ENCODE peak calls at places on chromosomes 3 and 15, in nine cellular contexts. One of them, this sample, is unnamed.

GRCh38 chr3:30632521-30632920 is 26.1 kb downstream of the TGFBR2 start:
- DNase-seq in choroid plexus epithelial cell: no peak
- DNase-seq in AG04449: no peak
- DNase-seq in fibroblast of lung: no peak
- DNase-seq in lower lobe of right lung: no peak
- DNase-seq in HFF-Myc: no peak
- DNase-seq in brain microvascular endothelial cell: no peak
- DNase-seq in MM.1S: no peak
- DNase-seq in cardiac muscle cell: no peak
- DNase-seq in this sample: no peak

GRCh38 chr15:77554306-77555080 is 78.2 kb downstream of the LINGO1 start:
- DNase-seq in choroid plexus epithelial cell: no peak
- DNase-seq in AG04449: no peak
- DNase-seq in fibroblast of lung: no peak
- DNase-seq in lower lobe of right lung: no peak
- DNase-seq in HFF-Myc: no peak
- DNase-seq in brain microvascular endothelial cell: no peak
- DNase-seq in MM.1S: no peak
- DNase-seq in cardiac muscle cell: no peak
- DNase-seq in this sample: no peak

GRCh38 chr3:146189519-146190173 is 28.7 kb upstream of the PLOD2 start:
- DNase-seq in choroid plexus epithelial cell: peak; percentile 79
- DNase-seq in AG04449: no peak
- DNase-seq in fibroblast of lung: peak; percentile 47
- DNase-seq in lower lobe of right lung: no peak
- DNase-seq in HFF-Myc: no peak
- DNase-seq in brain microvascular endothelial cell: peak; percentile 38
- DNase-seq in MM.1S: peak; percentile 64
- DNase-seq in cardiac muscle cell: peak; percentile 72
- DNase-seq in this sample: no peak

GRCh38 chr3:96083610-96084009 is 730.8 kb upstream of the EPHA6 start:
- DNase-seq in choroid plexus epithelial cell: no peak
- DNase-seq in AG04449: no peak
- DNase-seq in fibroblast of lung: no peak
- DNase-seq in lower lobe of right lung: no peak
- DNase-seq in HFF-Myc: no peak
- DNase-seq in brain microvascular endothelial cell: no peak
- DNase-seq in MM.1S: no peak
- DNase-seq in cardiac muscle cell: no peak
- DNase-seq in this sample: no peak

GRCh38 chr15:29935296-29936020 is 113.2 kb upstream of the TJP1 start:
- DNase-seq in choroid plexus epithelial cell: no peak
- DNase-seq in AG04449: no peak
- DNase-seq in fibroblast of lung: no peak
- DNase-seq in lower lobe of right lung: no peak
- DNase-seq in HFF-Myc: no peak
- DNase-seq in brain microvascular endothelial cell: no peak
- DNase-seq in MM.1S: no peak
- DNase-seq in cardiac muscle cell: no peak
- DNase-seq in this sample: no peak

GRCh38 chr3:183502782-183503181 is 52.7 kb downstream of the KLHL6 start:
- DNase-seq in choroid plexus epithelial cell: peak; percentile 17
- DNase-seq in AG04449: no peak
- DNase-seq in fibroblast of lung: peak; percentile 10
- DNase-seq in lower lobe of right lung: no peak
- DNase-seq in HFF-Myc: no peak
- DNase-seq in brain microvascular endothelial cell: no peak
- DNase-seq in MM.1S: peak; percentile 84
- DNase-seq in cardiac muscle cell: peak; percentile 38
- DNase-seq in this sample: no peak

GRCh38 chr15:42276762-42277161 is 3.5 kb upstream of the TMEM87A start:
- DNase-seq in choroid plexus epithelial cell: no peak
- DNase-seq in AG04449: no peak
- DNase-seq in fibroblast of lung: no peak
- DNase-seq in lower lobe of right lung: no peak
- DNase-seq in HFF-Myc: no peak
- DNase-seq in brain microvascular endothelial cell: no peak
- DNase-seq in MM.1S: no peak
- DNase-seq in cardiac muscle cell: no peak
- DNase-seq in this sample: no peak

GRCh38 chr15:34271493-34271892 is 46.7 kb downstream of the EMC4 start:
- DNase-seq in choroid plexus epithelial cell: peak; percentile 84
- DNase-seq in AG04449: peak; percentile 41
- DNase-seq in fibroblast of lung: peak; percentile 77
- DNase-seq in lower lobe of right lung: no peak
- DNase-seq in HFF-Myc: peak; percentile 1
- DNase-seq in brain microvascular endothelial cell: peak; percentile 63
- DNase-seq in MM.1S: no peak
- DNase-seq in cardiac muscle cell: peak; percentile 56
- DNase-seq in this sample: peak; percentile 52

GRCh38 chr3:58858126-58858525 is 191.6 kb upstream of the FAM3D start:
- DNase-seq in choroid plexus epithelial cell: no peak
- DNase-seq in AG04449: no peak
- DNase-seq in fibroblast of lung: no peak
- DNase-seq in lower lobe of right lung: no peak
- DNase-seq in HFF-Myc: no peak
- DNase-seq in brain microvascular endothelial cell: no peak
- DNase-seq in MM.1S: no peak
- DNase-seq in cardiac muscle cell: no peak
- DNase-seq in this sample: no peak

GRCh38 chr3:106827515-106828213 is 549.6 kb upstream of the CCDC54 start:
- DNase-seq in choroid plexus epithelial cell: peak; percentile 57
- DNase-seq in AG04449: no peak
- DNase-seq in fibroblast of lung: peak; percentile 70
- DNase-seq in lower lobe of right lung: no peak
- DNase-seq in HFF-Myc: no peak
- DNase-seq in brain microvascular endothelial cell: no peak
- DNase-seq in MM.1S: no peak
- DNase-seq in cardiac muscle cell: peak; percentile 62
- DNase-seq in this sample: no peak

GRCh38 chr3:141193431-141193830 is 38.2 kb upstream of the PXYLP1 start:
- DNase-seq in choroid plexus epithelial cell: no peak
- DNase-seq in AG04449: no peak
- DNase-seq in fibroblast of lung: no peak
- DNase-seq in lower lobe of right lung: no peak
- DNase-seq in HFF-Myc: no peak
- DNase-seq in brain microvascular endothelial cell: no peak
- DNase-seq in MM.1S: no peak
- DNase-seq in cardiac muscle cell: no peak
- DNase-seq in this sample: no peak

GRCh38 chr3:121552379-121552778 is 6.6 kb upstream of the POLQ start:
- DNase-seq in choroid plexus epithelial cell: no peak
- DNase-seq in AG04449: no peak
- DNase-seq in fibroblast of lung: no peak
- DNase-seq in lower lobe of right lung: no peak
- DNase-seq in HFF-Myc: no peak
- DNase-seq in brain microvascular endothelial cell: no peak
- DNase-seq in MM.1S: no peak
- DNase-seq in cardiac muscle cell: peak; percentile 19
- DNase-seq in this sample: no peak

GRCh38 chr15:36598529-36599177 is 19.2 kb downstream of the CDIN1 start:
- DNase-seq in choroid plexus epithelial cell: peak; percentile 61
- DNase-seq in AG04449: no peak
- DNase-seq in fibroblast of lung: peak; percentile 12
- DNase-seq in lower lobe of right lung: no peak
- DNase-seq in HFF-Myc: no peak
- DNase-seq in brain microvascular endothelial cell: no peak
- DNase-seq in MM.1S: no peak
- DNase-seq in cardiac muscle cell: peak; percentile 18
- DNase-seq in this sample: no peak

GRCh38 chr15:25053000-25053815 is 98.4 kb downstream of the SNRPN start:
- DNase-seq in choroid plexus epithelial cell: no peak
- DNase-seq in AG04449: no peak
- DNase-seq in fibroblast of lung: no peak
- DNase-seq in lower lobe of right lung: peak; percentile 11
- DNase-seq in HFF-Myc: no peak
- DNase-seq in brain microvascular endothelial cell: no peak
- DNase-seq in MM.1S: no peak
- DNase-seq in cardiac muscle cell: no peak
- DNase-seq in this sample: no peak

GRCh38 chr3:178392553-178392952 is 143.7 kb upstream of the KCNMB2 start:
- DNase-seq in choroid plexus epithelial cell: peak; percentile 82
- DNase-seq in AG04449: peak; percentile 73
- DNase-seq in fibroblast of lung: peak; percentile 85
- DNase-seq in lower lobe of right lung: no peak
- DNase-seq in HFF-Myc: no peak
- DNase-seq in brain microvascular endothelial cell: peak; percentile 41
- DNase-seq in MM.1S: no peak
- DNase-seq in cardiac muscle cell: peak; percentile 87
- DNase-seq in this sample: no peak

GRCh38 chr15:101138913-101139880 is 112.7 kb downstream of the CHSY1 start:
- DNase-seq in choroid plexus epithelial cell: peak; percentile 93
- DNase-seq in AG04449: no peak
- DNase-seq in fibroblast of lung: peak; percentile 90
- DNase-seq in lower lobe of right lung: peak; percentile 15
- DNase-seq in HFF-Myc: no peak
- DNase-seq in brain microvascular endothelial cell: peak; percentile 77
- DNase-seq in MM.1S: peak; percentile 70
- DNase-seq in cardiac muscle cell: peak; percentile 27
- DNase-seq in this sample: no peak

GRCh38 chr15:82646250-82647044 is 716 bp downstream of the CPEB1 start:
- DNase-seq in choroid plexus epithelial cell: no peak
- DNase-seq in AG04449: no peak
- DNase-seq in fibroblast of lung: no peak
- DNase-seq in lower lobe of right lung: no peak
- DNase-seq in HFF-Myc: no peak
- DNase-seq in brain microvascular endothelial cell: no peak
- DNase-seq in MM.1S: no peak
- DNase-seq in cardiac muscle cell: no peak
- DNase-seq in this sample: no peak

GRCh38 chr15:22839046-22839705 is 710 bp downstream of the NIPA2 start:
- DNase-seq in choroid plexus epithelial cell: peak; percentile 31
- DNase-seq in AG04449: no peak
- DNase-seq in fibroblast of lung: peak; percentile 17
- DNase-seq in lower lobe of right lung: no peak
- DNase-seq in HFF-Myc: no peak
- DNase-seq in brain microvascular endothelial cell: no peak
- DNase-seq in MM.1S: peak; percentile 21
- DNase-seq in cardiac muscle cell: peak; percentile 27
- DNase-seq in this sample: no peak

DNA sequence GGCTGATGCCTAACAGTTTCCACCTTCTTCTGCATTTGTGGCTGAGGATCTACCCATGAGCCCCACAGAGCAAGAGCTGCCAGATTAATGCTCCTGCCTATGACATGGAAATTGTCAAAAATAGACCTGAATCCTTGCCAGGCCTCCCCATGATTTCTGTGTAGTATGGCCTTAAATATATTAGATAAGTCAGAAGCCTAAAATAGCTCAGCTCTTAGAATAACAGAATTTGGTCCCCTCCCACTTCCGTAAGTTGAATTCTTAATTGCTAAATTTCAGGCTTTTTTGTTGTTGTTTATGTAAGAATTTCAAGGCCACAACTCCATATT is 129.0 kb downstream of the SERPINI1 start:
- DNase-seq in choroid plexus epithelial cell: peak; percentile 24
- DNase-seq in AG04449: no peak
- DNase-seq in fibroblast of lung: no peak
- DNase-seq in lower lobe of right lung: no peak
- DNase-seq in HFF-Myc: no peak
- DNase-seq in brain microvascular endothelial cell: peak; percentile 52
- DNase-seq in MM.1S: no peak
- DNase-seq in cardiac muscle cell: no peak
- DNase-seq in this sample: no peak
- H3K4me3 ChIP-seq in choroid plexus epithelial cell: no peak overlapping the region
- H3K4me3 ChIP-seq in AG04449: no peak overlapping the region
- H3K4me3 ChIP-seq in fibroblast of lung: no peak overlapping the region
- H3K4me3 ChIP-seq in lower lobe of right lung: no peak overlapping the region
- H3K4me3 ChIP-seq in HFF-Myc: no peak overlapping the region
- H3K4me3 ChIP-seq in brain microvascular endothelial cell: no peak overlapping the region
- H3K4me3 ChIP-seq in MM.1S: no peak overlapping the region
- H3K4me3 ChIP-seq in cardiac muscle cell: no peak overlapping the region
- H3K4me3 ChIP-seq in this sample: no peak overlapping the region

DNA sequence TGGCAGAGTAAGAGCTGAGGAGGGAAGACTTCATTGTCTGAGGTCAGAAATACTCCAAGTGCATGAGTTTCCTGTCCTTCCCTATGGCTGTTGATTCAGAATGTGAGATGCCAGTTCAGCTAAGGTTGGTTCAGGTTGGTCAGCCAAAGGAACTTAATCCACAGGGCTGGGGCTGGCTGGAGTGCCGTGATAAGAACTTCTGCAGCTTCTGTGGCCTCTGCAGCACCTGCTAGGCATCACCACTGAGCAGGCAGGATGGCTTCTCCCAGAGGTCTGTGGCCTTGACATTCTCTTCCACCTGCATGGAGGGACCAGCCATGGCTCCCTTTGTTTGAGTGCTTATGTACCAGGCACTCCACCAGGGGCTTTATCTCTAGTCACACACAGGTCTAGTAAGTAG is 109.5 kb upstream of the PLXNA1 start:
- DNase-seq in choroid plexus epithelial cell: no peak
- DNase-seq in AG04449: no peak
- DNase-seq in fibroblast of lung: no peak
- DNase-seq in lower lobe of right lung: no peak
- DNase-seq in HFF-Myc: no peak
- DNase-seq in brain microvascular endothelial cell: no peak
- DNase-seq in MM.1S: no peak
- DNase-seq in cardiac muscle cell: no peak
- DNase-seq in this sample: peak; percentile 15
- TF ChIP-seq CTCF in choroid plexus epithelial cell: no peak
- TF ChIP-seq CTCF in AG04449: no peak
- TF ChIP-seq CTCF in fibroblast of lung: no peak
- TF ChIP-seq CTCF in lower lobe of right lung: no peak
- TF ChIP-seq CTCF in HFF-Myc: no peak
- TF ChIP-seq CTCF in brain microvascular endothelial cell: no peak
- TF ChIP-seq CTCF in MM.1S: no peak
- TF ChIP-seq CTCF in cardiac muscle cell: no peak
- TF ChIP-seq CTCF in this sample: no peak

GRCh38 chr3:49422379-49423248 is at the start of gene AMT:
- DNase-seq in choroid plexus epithelial cell: peak; percentile 47
- DNase-seq in AG04449: no peak
- DNase-seq in fibroblast of lung: no peak
- DNase-seq in lower lobe of right lung: peak; percentile 74
- DNase-seq in HFF-Myc: no peak
- DNase-seq in brain microvascular endothelial cell: no peak
- DNase-seq in MM.1S: no peak
- DNase-seq in cardiac muscle cell: peak; percentile 43
- DNase-seq in this sample: no peak
- H3K4me3 ChIP-seq in choroid plexus epithelial cell: peak within 1 kb of the TSS; percentile 37
- H3K4me3 ChIP-seq in AG04449: no peak within 1 kb of the TSS
- H3K4me3 ChIP-seq in fibroblast of lung: peak within 1 kb of the TSS; percentile 3
- H3K4me3 ChIP-seq in lower lobe of right lung: peak within 1 kb of the TSS; percentile 35
- H3K4me3 ChIP-seq in HFF-Myc: no peak within 1 kb of the TSS
- H3K4me3 ChIP-seq in brain microvascular endothelial cell: peak within 1 kb of the TSS; percentile 17
- H3K4me3 ChIP-seq in MM.1S: no peak within 1 kb of the TSS
- H3K4me3 ChIP-seq in cardiac muscle cell: peak within 1 kb of the TSS; percentile 68
- H3K4me3 ChIP-seq in this sample: peak within 1 kb of the TSS; percentile 43

DNA sequence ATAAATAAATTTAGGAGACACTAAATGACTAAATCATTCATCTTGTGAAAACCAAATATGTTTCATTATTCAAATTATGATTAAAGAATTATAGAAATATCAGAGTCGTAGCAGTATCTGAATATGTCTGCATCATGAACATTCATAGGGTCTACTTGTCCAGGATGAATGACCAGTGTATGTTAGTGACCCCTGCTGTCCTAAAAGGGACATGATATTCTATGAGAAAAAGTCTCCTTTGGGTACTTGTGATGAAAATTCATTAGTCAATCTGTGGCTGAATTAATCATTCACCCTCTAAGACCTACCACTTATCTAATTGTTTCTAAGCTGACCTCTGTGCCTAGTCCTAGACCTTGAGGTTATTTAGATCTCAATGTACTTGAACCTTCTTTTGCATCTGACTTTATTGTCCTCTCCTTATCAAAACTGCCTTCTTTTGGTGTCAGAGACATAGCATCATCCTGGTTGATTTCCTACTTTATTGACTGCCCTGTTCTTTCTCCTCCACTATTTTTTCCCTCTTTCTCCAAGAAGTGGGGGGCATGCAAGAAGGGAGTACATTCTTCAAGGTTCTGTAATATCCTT is 799.3 kb downstream of the DIPK2A start:
- DNase-seq in choroid plexus epithelial cell: peak; percentile 81
- DNase-seq in AG04449: peak; percentile 1
- DNase-seq in fibroblast of lung: peak; percentile 30
- DNase-seq in lower lobe of right lung: no peak
- DNase-seq in HFF-Myc: peak; percentile 19
- DNase-seq in brain microvascular endothelial cell: peak; percentile 49
- DNase-seq in MM.1S: peak; percentile 29
- DNase-seq in cardiac muscle cell: peak; percentile 70
- DNase-seq in this sample: no peak
- TF ChIP-seq CTCF in choroid plexus epithelial cell: peak; percentile 52
- TF ChIP-seq CTCF in AG04449: peak; percentile 31
- TF ChIP-seq CTCF in fibroblast of lung: peak; percentile 52
- TF ChIP-seq CTCF in lower lobe of right lung: peak; percentile 43
- TF ChIP-seq CTCF in HFF-Myc: peak; percentile 7
- TF ChIP-seq CTCF in brain microvascular endothelial cell: peak; percentile 40
- TF ChIP-seq CTCF in MM.1S: peak; percentile 47
- TF ChIP-seq CTCF in cardiac muscle cell: peak; percentile 42
- TF ChIP-seq CTCF in this sample: peak; percentile 44

This sample was measured in epithelial cell of proximal tubule.